ENCODE peak calls at places on chromosomes 6 and 20, in five cellular contexts. A is lower lobe of right lung; I is effector CD4-positive, alpha-beta T cell; W is CD4-positive, alpha-beta memory T cell; N is RPMI7951. H is an unnamed sample.

GRCh38 chr6:144582939-144583613 is 297.9 kb downstream of the UTRN start:
- DNase-seq in N (peak), W (peak), A (peak), I (peak), H (peak)

GRCh38 chr6:42013134-42013516 is 37.2 kb upstream of the TAF8 start:
- DNase-seq in N (peak), I (no peak), W (no peak), A (no peak), H (no peak)

GRCh38 chr20:9262653-9263194 is 193.8 kb downstream of the PLCB4 start:
- DNase-seq in N (peak), I (no peak), A (no peak), W (no peak), H (no peak)

GRCh38 chr20:3203315-3204123 is 963 bp downstream of the DDRGK1 start:
- DNase-seq in W (peak), A (no peak), N (peak), I (no peak), H (no peak)

GRCh38 chr6:37705239-37706051 is 7.8 kb upstream of the MDGA1 start:
- DNase-seq in N (peak), I (peak), W (peak), A (peak), H (peak)

GRCh38 chr20:41411458-41411857 is 44.8 kb upstream of the EMILIN3 start:
- DNase-seq in I (no peak), A (no peak), N (peak), W (no peak), H (no peak)

GRCh38 chr20:37880726-37881591 is 22.0 kb upstream of the VSTM2L start:
- DNase-seq in N (no peak), W (no peak), A (no peak), I (no peak), H (no peak)

GRCh38 chr20:19741914-19742313 is 16.1 kb upstream of the RIN2 start:
- DNase-seq in I (no peak), A (no peak), W (no peak), N (no peak), H (no peak)

GRCh38 chr6:170128346-170128745 is 162.5 kb downstream of the DLL1 start:
- DNase-seq in W (no peak), I (no peak), A (no peak), N (no peak), H (peak)

GRCh38 chr20:57397004-57397692 is 6.0 kb downstream of the RBM38 start:
- DNase-seq in I (no peak), A (peak), N (no peak), W (no peak), H (peak)

GRCh38 chr6:87115402-87116135 is 20.7 kb upstream of the CGA start:
- DNase-seq in A (no peak), W (no peak), N (no peak), I (no peak), H (no peak)

GRCh38 chr6:141133836-141134235 is 998.9 kb upstream of the GJE1 start:
- DNase-seq in I (no peak), A (no peak), W (no peak), N (no peak), H (peak)

GRCh38 chr6:127515234-127515793 is 3.8 kb downstream of the MTCL3 start:
- DNase-seq in I (peak), N (no peak), W (no peak), A (no peak), H (no peak)

GRCh38 chr6:33632603-33633039 is 11.5 kb downstream of the ITPR3 start:
- DNase-seq in W (peak), A (peak), I (peak), N (peak), H (peak)

GRCh38 chr6:13248953-13249432 is 79.3 kb downstream of the TBC1D7 start:
- DNase-seq in I (no peak), A (no peak), N (no peak), W (no peak), H (no peak)

GRCh38 chr6:110547266-110547964 is 71.0 kb upstream of the SLC22A16 start:
- DNase-seq in A (no peak), W (no peak), I (no peak), N (peak), H (no peak)

GRCh38 chr6:80338201-80338836 is 231.8 kb downstream of the BCKDHB start:
- DNase-seq in N (peak), I (peak), A (peak), W (peak), H (peak)

GRCh38 chr6:169099411-169100202 is 154.0 kb downstream of the THBS2 start:
- DNase-seq in W (no peak), I (no peak), A (no peak), N (peak), H (no peak)

GRCh38 chr6:386688-387266 is 4.8 kb upstream of the IRF4 start:
- DNase-seq in W (no peak), A (no peak), I (no peak), N (no peak), H (no peak)

GRCh38 chr6:164378330-164378729 is 931.1 kb downstream of the C6orf118 start:
- DNase-seq in I (no peak), N (no peak), W (no peak), A (no peak), H (no peak)

GRCh38 chr6:156283091-156283490 is 494.1 kb upstream of the ARID1B start:
- DNase-seq in N (peak), A (no peak), I (no peak), W (no peak), H (no peak)

GRCh38 chr6:43669922-43670622 is 17.5 kb downstream of the MRPS18A start:
- DNase-seq in W (no peak), I (no peak), N (no peak), A (no peak), H (no peak)

GRCh38 chr20:38620501-38620900 is 18.9 kb downstream of the ARHGAP40 start:
- DNase-seq in N (no peak), I (no peak), A (no peak), W (no peak), H (no peak)

GRCh38 chr6:142885182-142885867 is 59.7 kb downstream of the HIVEP2 start:
- DNase-seq in W (peak), I (peak), N (peak), A (no peak), H (no peak)

GRCh38 chr6:139927236-139927635 is 552.8 kb upstream of the CITED2 start:
- DNase-seq in I (no peak), A (no peak), N (peak), W (peak), H (no peak)

GRCh38 chr6:67976486-67976885 is 658.6 kb upstream of the ADGRB3 start:
- DNase-seq in A (no peak), N (no peak), I (no peak), W (no peak), H (no peak)

GRCh38 chr6:36226648-36227047 is 30.1 kb downstream of the BRPF3 start:
- DNase-seq in A (no peak), N (no peak), W (no peak), I (no peak), H (no peak)

GRCh38 chr6:108535079-108535742 is 25.5 kb upstream of the FOXO3 start:
- DNase-seq in N (no peak), A (no peak), I (no peak), W (no peak), H (no peak)

GRCh38 chr6:15491986-15492269 is 170.9 kb downstream of the DTNBP1 start:
- DNase-seq in W (no peak), I (no peak), A (no peak), N (no peak), H (no peak)

GRCh38 chr20:11221046-11221445 is 547.2 kb upstream of the JAG1 start:
- DNase-seq in W (no peak), I (no peak), A (no peak), N (no peak), H (no peak)

H was measured in aorta.